ENCODE peak calls at places on chromosomes 1 and 21, in four cellular contexts. T is SJCRH30, I is cardiac muscle cell, N is pancreas. L is an unnamed sample.

GRCh38 chr1:164369698-164370365 is 189.2 kb upstream of the PBX1 start:
- DNase-seq in T (no peak), I (no peak), N (no peak), L (peak; percentile 13)

GRCh38 chr1:43776043-43776761 is 68.9 kb downstream of the ST3GAL3 start:
- DNase-seq in T (no peak), I (peak; percentile 63), N (no peak), L (no peak)

GRCh38 chr1:43274125-43274803 is 4.5 kb downstream of the TMEM125 start:
- DNase-seq in T (peak; percentile 28), I (peak; percentile 79), N (peak; percentile 26), L (peak; percentile 29)

GRCh38 chr21:27694667-27695066 is 727.8 kb upstream of the ADAMTS5 start:
- DNase-seq in T (no peak), I (no peak), N (no peak), L (no peak)

GRCh38 chr1:208562021-208562950 is 318.1 kb upstream of the PLXNA2 start:
- DNase-seq in T (no peak), I (no peak), N (no peak), L (no peak)

GRCh38 chr1:200179781-200180160 is 152.3 kb downstream of the NR5A2 start:
- DNase-seq in T (no peak), I (no peak), N (no peak), L (no peak)

GRCh38 chr1:88935522-88936222 is 44.3 kb upstream of the GTF2B start:
- DNase-seq in T (no peak), I (peak; percentile 64), N (no peak), L (no peak)

GRCh38 chr1:151340870-151341754 is 5.9 kb downstream of the RFX5 start:
- DNase-seq in T (peak; percentile 65), I (peak; percentile 89), N (peak; percentile 41), L (no peak)

GRCh38 chr1:225418598-225418997 is 9.2 kb downstream of the LBR start:
- DNase-seq in T (no peak), I (no peak), N (no peak), L (no peak)

GRCh38 chr1:15371610-15372539 is 37.8 kb upstream of the EFHD2 start:
- DNase-seq in T (no peak), I (no peak), N (no peak), L (peak; percentile 23)

GRCh38 chr1:39170731-39171375 is 33.6 kb upstream of the MACF1 start:
- DNase-seq in T (peak; percentile 85), I (no peak), N (no peak), L (no peak)

GRCh38 chr21:36915701-36916075 is 50.8 kb downstream of the HLCS start:
- DNase-seq in T (no peak), I (no peak), N (no peak), L (no peak)

GRCh38 chr1:224831501-224831900 is 98.0 kb upstream of the DNAH14 start:
- DNase-seq in T (no peak), I (no peak), N (no peak), L (no peak)

GRCh38 chr1:24635195-24635843 is 7.8 kb upstream of the SRRM1 start:
- DNase-seq in T (no peak), I (peak; percentile 85), N (peak; percentile 19), L (no peak)

GRCh38 chr1:59071289-59071688 is 225.6 kb upstream of the FGGY start:
- DNase-seq in T (no peak), I (no peak), N (no peak), L (no peak)

GRCh38 chr1:156684227-156684782 is 7.1 kb upstream of the NES start:
- DNase-seq in T (no peak), I (peak; percentile 37), N (no peak), L (no peak)

GRCh38 chr1:67537647-67538018 is 107.4 kb upstream of the SERBP1 start:
- DNase-seq in T (no peak), I (no peak), N (no peak), L (no peak)

GRCh38 chr1:119116725-119117124 is 23.7 kb downstream of the WARS2 start:
- DNase-seq in T (no peak), I (peak; percentile 45), N (no peak), L (no peak)

GRCh38 chr1:180083164-180083563 is 71.5 kb upstream of the QSOX1 start:
- DNase-seq in T (no peak), I (no peak), N (no peak), L (no peak)

GRCh38 chr1:222904451-222904850 is 89.6 kb downstream of the DISP1 start:
- DNase-seq in T (no peak), I (no peak), N (no peak), L (no peak)

GRCh38 chr21:46001821-46002681 is 20.5 kb downstream of the COL6A1 start:
- DNase-seq in T (peak; percentile 2), I (no peak), N (no peak), L (peak; percentile 15)

GRCh38 chr21:45323487-45324380 is 36.0 kb upstream of the POFUT2 start:
- DNase-seq in T (peak; percentile 59), I (peak; percentile 78), N (no peak), L (no peak)

GRCh38 chr1:59499273-59499955 is 202.5 kb downstream of the FGGY start:
- DNase-seq in T (no peak), I (peak; percentile 17), N (no peak), L (no peak)

GRCh38 chr1:59104191-59104760 is 192.6 kb upstream of the FGGY start:
- DNase-seq in T (peak; percentile 19), I (no peak), N (no peak), L (no peak)

GRCh38 chr1:152996633-152997385 is 4.7 kb upstream of the SPRR3 start:
- DNase-seq in T (no peak), I (no peak), N (no peak), L (no peak)

GRCh38 chr1:160354388-160354985 is 11.3 kb downstream of the NCSTN start:
- DNase-seq in T (peak; percentile 45), I (peak; percentile 45), N (no peak), L (no peak)

GRCh38 chr1:209751627-209752231 is 4.1 kb upstream of the TRAF3IP3 start:
- DNase-seq in T (no peak), I (no peak), N (no peak), L (no peak)

GRCh38 chr1:18339161-18339560 is 141.6 kb upstream of the KLHDC7A start:
- DNase-seq in T (no peak), I (no peak), N (no peak), L (no peak)

GRCh38 chr1:235468970-235469369 is 35.3 kb downstream of the B3GALNT2 start:
- DNase-seq in T (no peak), I (peak; percentile 61), N (no peak), L (no peak)

GRCh38 chr1:91749690-91750335 is 136.1 kb downstream of the TGFBR3 start:
- DNase-seq in T (peak; percentile 8), I (no peak), N (no peak), L (no peak)

GRCh38 chr21:37769656-37770055 is 146.6 kb downstream of the KCNJ6 start:
- DNase-seq in T (no peak), I (no peak), N (no peak), L (no peak)

GRCh38 chr1:58162952-58163550 is 383.5 kb downstream of the OMA1 start:
- DNase-seq in T (peak; percentile 60), I (peak; percentile 73), N (peak; percentile 45), L (peak; percentile 73)

GRCh38 chr1:222844108-222844779 is 29.4 kb downstream of the DISP1 start:
- DNase-seq in T (no peak), I (peak; percentile 23), N (no peak), L (no peak)

GRCh38 chr1:64887689-64888217 is 78.6 kb downstream of the JAK1 start:
- DNase-seq in T (no peak), I (peak; percentile 61), N (no peak), L (no peak)

GRCh38 chr1:110347182-110347893 is 8.2 kb downstream of the RBM15 start:
- DNase-seq in T (no peak), I (no peak), N (no peak), L (no peak)

GRCh38 chr1:38745476-38746410 is 113.8 kb downstream of the RRAGC start:
- DNase-seq in T (no peak), I (peak; percentile 21), N (no peak), L (no peak)

GRCh38 chr1:29706936-29707335 is 470.6 kb downstream of the PTPRU start:
- DNase-seq in T (no peak), I (peak; percentile 73), N (peak; percentile 9), L (no peak)

GRCh38 chr21:45592208-45592619 is 50.0 kb upstream of the SLC19A1 start:
- DNase-seq in T (no peak), I (no peak), N (no peak), L (no peak)

GRCh38 chr1:211604548-211604947 is 25.6 kb upstream of the SLC30A1 start:
- DNase-seq in T (no peak), I (no peak), N (no peak), L (no peak)

GRCh38 chr1:243582321-243582720 is 267.7 kb downstream of the AKT3 start:
- DNase-seq in T (no peak), I (peak; percentile 33), N (no peak), L (no peak)

DNA sequence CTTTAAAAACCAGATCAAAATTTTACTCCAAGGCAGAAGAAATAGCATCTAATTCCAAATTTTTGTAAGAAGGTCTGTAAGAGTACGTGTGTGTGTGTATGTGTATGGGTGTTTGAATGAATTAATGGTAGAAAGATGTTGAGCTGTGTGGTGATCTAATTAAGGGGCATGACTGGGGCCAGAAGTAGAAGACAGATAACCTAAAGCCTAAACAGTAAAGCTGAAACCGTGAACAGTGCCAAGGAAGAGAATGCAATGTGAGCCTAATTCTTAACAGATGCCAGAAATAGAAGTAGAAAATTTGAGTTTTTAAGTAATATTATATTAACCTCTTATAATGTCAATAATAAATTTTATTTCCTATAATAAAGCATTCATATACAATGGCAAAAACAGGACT is 38.2 kb downstream of the BRINP3 start:
- DNase-seq in T (no peak), I (no peak), N (no peak), L (no peak)
- H3K4me1 ChIP-seq in T (no peaks in the 10 kb centered on the region), I (no peaks in the 10 kb centered on the region), N (no peaks in the 10 kb centered on the region), L (no peaks in the 10 kb centered on the region)

GRCh38 chr1:206787956-206788355 is 15.7 kb upstream of the IL10 start:
- DNase-seq in T (no peak), I (no peak), N (no peak), L (no peak)
- H3K4me1 ChIP-seq in T (peaks cover 13% of the 10 kb centered on the region), I (no peaks in the 10 kb centered on the region), N (no peaks in the 10 kb centered on the region), L (no peaks in the 10 kb centered on the region)

GRCh38 chr21:33972539-33972938 is 56.9 kb upstream of the ATP5PO start:
- DNase-seq in T (no peak), I (no peak), N (no peak), L (no peak)
- H3K4me1 ChIP-seq in T (peaks cover 27% of the 10 kb centered on the region), I (peaks cover 70% of the 10 kb centered on the region), N (no peaks in the 10 kb centered on the region), L (peaks cover 54% of the 10 kb centered on the region)

DNA sequence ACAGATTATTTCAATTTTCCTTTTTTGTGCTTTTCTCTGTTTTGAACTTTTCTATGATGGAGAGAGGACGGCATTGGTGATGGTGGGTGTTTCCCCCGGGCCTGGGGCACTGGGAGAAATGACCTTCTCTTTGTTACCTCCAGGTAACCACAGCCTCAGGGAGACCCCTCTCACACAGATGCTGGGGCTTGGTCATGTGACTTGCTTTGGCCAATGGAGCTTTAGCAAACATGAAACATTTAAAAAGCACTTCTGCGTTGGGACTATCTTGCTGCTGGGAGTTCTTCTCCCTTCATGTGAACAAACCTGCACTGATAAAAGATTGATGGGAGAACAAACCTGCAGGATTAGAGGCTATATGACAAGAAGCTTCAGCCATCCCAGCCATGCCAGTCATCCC is 122.9 kb downstream of the NGF start:
- DNase-seq in T (no peak), I (no peak), N (no peak), L (no peak)
- H3K4me1 ChIP-seq in T (no peaks in the 10 kb centered on the region), I (no peaks in the 10 kb centered on the region), N (no peaks in the 10 kb centered on the region), L (peaks cover 20% of the 10 kb centered on the region)

DNA sequence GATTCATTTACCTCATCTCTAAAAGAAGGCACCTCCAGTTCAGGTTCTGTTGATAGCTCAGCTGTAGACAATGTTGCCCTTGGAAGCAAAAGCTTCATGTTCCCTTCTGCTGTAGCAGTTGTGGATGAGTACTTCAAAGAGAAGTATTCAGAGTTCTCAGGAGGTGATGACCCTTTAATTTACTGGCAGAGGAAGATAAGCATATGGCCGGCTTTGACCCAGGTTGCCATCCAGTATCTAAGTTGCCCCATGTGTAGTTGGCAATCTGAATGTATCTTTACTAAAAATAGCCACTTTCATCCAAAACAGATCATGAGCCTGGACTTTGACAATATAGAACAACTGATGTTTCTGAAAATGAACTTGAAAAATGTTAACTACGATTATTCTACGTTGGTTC is 4.6 kb downstream of the ZBED6 start:
- DNase-seq in T (no peak), I (no peak), N (no peak), L (no peak)
- H3K4me1 ChIP-seq in T (peaks cover 12% of the 10 kb centered on the region), I (peaks cover 43% of the 10 kb centered on the region), N (peaks cover 17% of the 10 kb centered on the region), L (peaks cover 60% of the 10 kb centered on the region)

L was measured in heart right ventricle.